ENCODE peak calls at places on chromosomes 13 and 19, in nine cellular contexts. N is breast epithelium, R is thoracic aorta, Y is GM23248, K is prostate gland, D is ovary, E is tibial artery, H is ascending aorta, F is sigmoid colon. Z is an unnamed sample.

GRCh38 chr13:38409771-38410170 is 60.1 kb downstream of the UFM1 start:
- DNase-seq in N (no peak), R (no peak), Y (no peak), K (no peak), D (no peak), E (no peak), H (no peak), F (no peak), Z (no peak)

GRCh38 chr19:15631817-15632216 is 8.9 kb upstream of the CYP4F3 start:
- DNase-seq in N (no peak), R (no peak), Y (peak; percentile 48), K (no peak), D (no peak), E (no peak), H (no peak), F (no peak), Z (no peak)

GRCh38 chr13:107734891-107735620 is 480.3 kb downstream of the LIG4 start:
- DNase-seq in N (no peak), R (no peak), Y (no peak), K (no peak), D (no peak), E (no peak), H (no peak), F (no peak), Z (no peak)

GRCh38 chr13:26485786-26486185 is 71.7 kb upstream of the WASF3 start:
- DNase-seq in N (no peak), R (no peak), Y (peak; percentile 69), K (no peak), D (no peak), E (peak; percentile 72), H (no peak), F (peak; percentile 80), Z (no peak)

GRCh38 chr19:46350758-46351159 is 3.9 kb downstream of the PPP5C start:
- DNase-seq in N (no peak), R (no peak), Y (no peak), K (no peak), D (no peak), E (no peak), H (no peak), F (no peak), Z (no peak)

GRCh38 chr19:5269279-5269678 is 71.3 kb downstream of the PTPRS start:
- DNase-seq in N (no peak), R (no peak), Y (no peak), K (peak; percentile 33), D (no peak), E (no peak), H (no peak), F (no peak), Z (no peak)

GRCh38 chr13:48580185-48580803 is 47.4 kb upstream of the RCBTB2 start:
- DNase-seq in N (peak; percentile 63), R (peak; percentile 45), Y (peak; percentile 68), K (peak; percentile 79), D (peak; percentile 74), E (peak; percentile 84), H (no peak), F (peak; percentile 76), Z (peak; percentile 93)

GRCh38 chr13:97780486-97780885 is 173.0 kb upstream of the IPO5 start:
- DNase-seq in N (no peak), R (no peak), Y (no peak), K (no peak), D (no peak), E (no peak), H (no peak), F (no peak), Z (no peak)

GRCh38 chr13:82758056-82758455 is 1124.2 kb downstream of the SLITRK1 start:
- DNase-seq in N (no peak), R (no peak), Y (peak; percentile 41), K (no peak), D (no peak), E (no peak), H (no peak), F (no peak), Z (no peak)

GRCh38 chr13:75802161-75802560 is 166.0 kb downstream of the LMO7 start:
- DNase-seq in N (no peak), R (no peak), Y (no peak), K (no peak), D (no peak), E (no peak), H (no peak), F (no peak), Z (no peak)

GRCh38 chr19:35195822-35196221 is 32.7 kb downstream of the FAM187B start:
- DNase-seq in N (no peak), R (no peak), Y (peak; percentile 70), K (no peak), D (no peak), E (no peak), H (no peak), F (no peak), Z (no peak)

GRCh38 chr19:2703077-2703437 is 563 bp upstream of the GNG7 start:
- DNase-seq in N (no peak), R (no peak), Y (no peak), K (no peak), D (no peak), E (no peak), H (no peak), F (no peak), Z (no peak)

GRCh38 chr19:2700660-2701360 is 1.7 kb downstream of the GNG7 start:
- DNase-seq in N (no peak), R (no peak), Y (no peak), K (no peak), D (no peak), E (no peak), H (no peak), F (no peak), Z (no peak)

GRCh38 chr19:2701361-2702169 is 929 bp downstream of the GNG7 start:
- DNase-seq in N (no peak), R (no peak), Y (no peak), K (no peak), D (no peak), E (no peak), H (no peak), F (no peak), Z (no peak)

GRCh38 chr19:2703691-2704216 is 1.3 kb upstream of the GNG7 start:
- DNase-seq in N (no peak), R (no peak), Y (no peak), K (no peak), D (no peak), E (no peak), H (no peak), F (no peak), Z (no peak)

GRCh38 chr19:2702170-2703076 is at the start of gene GNG7:
- DNase-seq in N (peak; percentile 95), R (peak; percentile 61), Y (peak; percentile 77), K (peak; percentile 93), D (peak; percentile 97), E (peak; percentile 88), H (peak; percentile 67), F (peak; percentile 96), Z (peak; percentile 97)
- H3K27ac ChIP-seq in N (peak within 1 kb of the TSS; percentile 63), R (no peak within 1 kb of the TSS), Y (no peak within 1 kb of the TSS), K (peak within 1 kb of the TSS; percentile 50), D (no peak within 1 kb of the TSS), E (peak within 1 kb of the TSS; percentile 26), H (no peak within 1 kb of the TSS), F (peak within 1 kb of the TSS; percentile 71), Z (peak within 1 kb of the TSS; percentile 69)

DNA sequence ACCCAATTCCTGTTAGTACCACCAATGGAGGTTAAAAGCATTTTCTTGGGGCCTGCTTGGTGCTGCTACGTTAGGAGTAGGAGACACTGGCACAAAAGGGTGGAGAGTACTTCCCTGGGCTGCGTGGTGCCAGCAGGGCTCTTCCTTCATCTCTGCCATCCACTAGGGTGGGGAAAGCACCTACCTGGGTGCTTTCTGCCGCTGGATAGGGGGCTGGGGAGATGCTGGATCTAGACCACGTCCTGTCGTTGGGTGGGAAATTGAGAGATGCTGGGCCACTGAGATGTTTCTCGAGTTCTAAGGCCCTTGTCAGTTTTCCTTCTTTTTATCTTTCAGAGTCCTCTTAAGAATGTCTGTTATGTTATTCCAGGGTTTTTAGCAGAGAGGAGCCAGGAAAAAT is 6.7 kb upstream of the FCGBP start:
- DNase-seq in N (no peak), R (no peak), Y (no peak), K (no peak), D (no peak), E (no peak), H (no peak), F (no peak), Z (peak; percentile 8)
- H3K27ac ChIP-seq in N (no peak overlapping the region), R (no peak overlapping the region), Y (no peak overlapping the region), K (peak overlapping the region; percentile 5), D (no peak overlapping the region), E (no peak overlapping the region), H (no peak overlapping the region), F (no peak overlapping the region), Z (no peak overlapping the region)

DNA sequence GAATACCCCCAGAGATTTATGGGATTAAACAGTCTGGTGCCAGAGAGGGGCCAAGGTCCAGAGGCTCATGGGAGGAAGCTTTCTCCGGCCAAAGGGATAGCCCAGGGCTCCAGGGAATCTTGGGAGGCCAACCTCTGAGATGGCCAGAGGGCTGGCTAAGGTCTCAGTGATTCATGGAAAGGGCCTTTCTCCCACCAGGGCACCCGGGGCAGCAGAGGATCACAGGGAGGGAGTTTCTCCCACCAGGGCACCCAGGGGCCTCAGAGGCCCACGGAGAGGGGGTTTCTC is 15.0 kb downstream of the BCAT2 start:
- DNase-seq in N (no peak), R (no peak), Y (no peak), K (no peak), D (peak; percentile 61), E (peak; percentile 68), H (no peak), F (peak; percentile 88), Z (no peak)
- H3K27ac ChIP-seq in N (peak overlapping the region; percentile 91), R (peak overlapping the region; percentile 85), Y (peak overlapping the region; percentile 58), K (peak overlapping the region; percentile 83), D (peak overlapping the region; percentile 82), E (peak overlapping the region; percentile 80), H (peak overlapping the region; percentile 80), F (peak overlapping the region; percentile 87), Z (peak overlapping the region; percentile 92)

GRCh38 chr19:55605637-55606470 is at the start of gene ZNF865:
- DNase-seq in N (peak; percentile 72), R (no peak), Y (peak; percentile 91), K (peak; percentile 69), D (peak; percentile 81), E (peak; percentile 67), H (no peak), F (peak; percentile 87), Z (peak; percentile 95)

GRCh38 chr19:55605207-55605636 is 225 bp upstream of the ZNF865 start:
- DNase-seq in N (peak; percentile 96), R (peak; percentile 91), Y (peak; percentile 99), K (peak; percentile 97), D (peak; percentile 99), E (peak; percentile 95), H (peak; percentile 89), F (peak; percentile 99), Z (peak; percentile 99)

GRCh38 chr19:55603581-55604292 is 1.7 kb upstream of the ZNF865 start:
- DNase-seq in N (no peak), R (no peak), Y (no peak), K (no peak), D (peak; percentile 38), E (no peak), H (no peak), F (no peak), Z (no peak)

GRCh38 chr19:55606817-55607216 is 1.4 kb downstream of the ZNF865 start:
- DNase-seq in N (no peak), R (no peak), Y (no peak), K (no peak), D (no peak), E (no peak), H (no peak), F (no peak), Z (no peak)

GRCh38 chr19:55606471-55606787 is 982 bp downstream of the ZNF865 start:
- DNase-seq in N (no peak), R (no peak), Y (no peak), K (no peak), D (no peak), E (no peak), H (no peak), F (no peak), Z (no peak)
- H3K27ac ChIP-seq in N (peak overlapping the region; percentile 98), R (no peak overlapping the region), Y (peak overlapping the region; percentile 80), K (peak overlapping the region; percentile 95), D (peak overlapping the region; percentile 91), E (peak overlapping the region; percentile 95), H (peak overlapping the region; percentile 98), F (peak overlapping the region; percentile 98), Z (peak overlapping the region; percentile 96)

GRCh38 chr19:1986357-1987162 is 29.0 kb downstream of the BTBD2 start:
- DNase-seq in N (no peak), R (no peak), Y (no peak), K (no peak), D (peak; percentile 33), E (no peak), H (no peak), F (peak; percentile 62), Z (no peak)
- H3K27ac ChIP-seq in N (no peak overlapping the region), R (no peak overlapping the region), Y (no peak overlapping the region), K (no peak overlapping the region), D (no peak overlapping the region), E (no peak overlapping the region), H (no peak overlapping the region), F (no peak overlapping the region), Z (no peak overlapping the region)

Z was measured in esophagus muscularis mucosa.